ENCODE peak calls at places on chromosomes 11 and 22, in six cellular contexts. F is neural progenitor cell, X is OCI-LY7, V is HCT116, K is PC-3, O is MM.1S. N is an unnamed sample.

GRCh38 chr11:111365722-111366559 is 13.1 kb downstream of the POU2AF1 start:
- DNase-seq in X (no peak), O (no peak), K (no peak), V (no peak), F (no peak), N (no peak)

GRCh38 chr11:125335101-125335500 is 161.0 kb downstream of the FEZ1 start:
- DNase-seq in K (no peak), F (no peak), X (no peak), O (no peak), V (no peak), N (no peak)

GRCh38 chr11:1163911-1164735 is 6.4 kb downstream of the MUC5AC start:
- DNase-seq in K (no peak), V (no peak), X (no peak), O (no peak), F (no peak), N (no peak)

GRCh38 chr11:3165152-3165705 is at the start of gene OSBPL5:
- DNase-seq in K (peak), F (peak), O (peak), V (no peak), X (peak), N (peak)

GRCh38 chr11:790721-791564 is 1.1 kb upstream of the CEND1 start:
- DNase-seq in V (no peak), O (no peak), F (peak), X (no peak), K (no peak), N (peak)

GRCh38 chr11:118338637-118339061 is 3.9 kb downstream of the CD3D start:
- DNase-seq in K (no peak), O (no peak), V (no peak), X (peak), F (no peak), N (peak)

GRCh38 chr11:117559698-117560097 is 232.0 kb downstream of the CEP164 start:
- DNase-seq in O (no peak), X (no peak), V (no peak), F (no peak), K (no peak), N (peak)

GRCh38 chr11:122871302-122871701 is 11.3 kb upstream of the JHY start:
- DNase-seq in X (no peak), O (no peak), V (no peak), K (no peak), F (no peak), N (no peak)

GRCh38 chr11:124897681-124898680 is at the start of gene ROBO4:
- DNase-seq in F (no peak), V (peak), O (no peak), K (peak), X (no peak), N (no peak)

GRCh38 chr11:117335399-117335798 is 7.7 kb downstream of the CEP164 start:
- DNase-seq in V (no peak), K (no peak), X (no peak), F (no peak), O (no peak), N (no peak)

GRCh38 chr11:68470304-68470811 is 9.8 kb downstream of the PPP6R3 start:
- DNase-seq in O (no peak), K (no peak), F (no peak), X (no peak), V (no peak), N (no peak)

GRCh38 chr11:126194121-126194543 is 17.3 kb downstream of the RPUSD4 start:
- DNase-seq in K (peak), O (peak), X (peak), F (peak), V (no peak), N (peak)

GRCh38 chr11:108895579-108896480 is 231.0 kb downstream of the DDX10 start:
- DNase-seq in X (no peak), V (no peak), K (peak), F (no peak), O (no peak), N (no peak)

GRCh38 chr22:23074451-23074850 is 4.1 kb downstream of the GNAZ start:
- DNase-seq in V (no peak), X (no peak), K (no peak), F (no peak), O (no peak), N (no peak)

GRCh38 chr11:126132319-126132718 is 69.7 kb upstream of the CDON start:
- DNase-seq in F (no peak), V (peak), X (no peak), O (no peak), K (peak), N (no peak)

GRCh38 chr11:93024376-93024775 is 54.9 kb downstream of the MTNR1B start:
- DNase-seq in O (no peak), V (no peak), K (no peak), F (no peak), X (no peak), N (no peak)

GRCh38 chr22:29859976-29860766 is 22.1 kb upstream of the ASCC2 start:
- DNase-seq in F (no peak), O (no peak), K (no peak), X (no peak), V (no peak), N (no peak)

GRCh38 chr11:117171648-117172051 is 6.9 kb upstream of the SIDT2 start:
- DNase-seq in V (no peak), F (peak), K (no peak), X (no peak), O (no peak), N (no peak)

GRCh38 chr11:101945418-101945817 is 29.1 kb upstream of the ANGPTL5 start:
- DNase-seq in F (no peak), O (no peak), V (no peak), X (no peak), K (no peak), N (no peak)

GRCh38 chr11:25613899-25614298 is 718.0 kb upstream of the ANO3 start:
- DNase-seq in X (no peak), K (no peak), O (no peak), V (no peak), F (no peak), N (no peak)

GRCh38 chr22:20248461-20248959 is 19.6 kb downstream of the RTN4R start:
- DNase-seq in K (no peak), X (no peak), F (no peak), V (no peak), O (no peak), N (no peak)

GRCh38 chr11:64241175-64241429 is 207 bp downstream of the FKBP2 start:
- DNase-seq in K (no peak), F (no peak), V (no peak), O (no peak), X (no peak), N (no peak)

GRCh38 chr11:64241430-64242153 is 697 bp downstream of the FKBP2 start:
- DNase-seq in V (peak), X (peak), F (peak), K (peak), O (peak), N (peak)

GRCh38 chr11:64240467-64241174 is at the start of gene FKBP2:
- DNase-seq in F (peak), V (peak), X (peak), K (peak), O (peak), N (peak)

GRCh38 chr11:64238999-64239398 is 1.9 kb upstream of the FKBP2 start:
- DNase-seq in V (no peak), K (no peak), O (no peak), F (no peak), X (peak), N (no peak)

GRCh38 chr11:64239662-64240466 is 1.0 kb upstream of the FKBP2 start:
- DNase-seq in F (no peak), V (no peak), X (peak), K (no peak), O (no peak), N (no peak)
- H2AFZ ChIP-seq in F (no peak), V (no peak), X (no peak), K (no peak), O (no peak), N (no peak)

DNA sequence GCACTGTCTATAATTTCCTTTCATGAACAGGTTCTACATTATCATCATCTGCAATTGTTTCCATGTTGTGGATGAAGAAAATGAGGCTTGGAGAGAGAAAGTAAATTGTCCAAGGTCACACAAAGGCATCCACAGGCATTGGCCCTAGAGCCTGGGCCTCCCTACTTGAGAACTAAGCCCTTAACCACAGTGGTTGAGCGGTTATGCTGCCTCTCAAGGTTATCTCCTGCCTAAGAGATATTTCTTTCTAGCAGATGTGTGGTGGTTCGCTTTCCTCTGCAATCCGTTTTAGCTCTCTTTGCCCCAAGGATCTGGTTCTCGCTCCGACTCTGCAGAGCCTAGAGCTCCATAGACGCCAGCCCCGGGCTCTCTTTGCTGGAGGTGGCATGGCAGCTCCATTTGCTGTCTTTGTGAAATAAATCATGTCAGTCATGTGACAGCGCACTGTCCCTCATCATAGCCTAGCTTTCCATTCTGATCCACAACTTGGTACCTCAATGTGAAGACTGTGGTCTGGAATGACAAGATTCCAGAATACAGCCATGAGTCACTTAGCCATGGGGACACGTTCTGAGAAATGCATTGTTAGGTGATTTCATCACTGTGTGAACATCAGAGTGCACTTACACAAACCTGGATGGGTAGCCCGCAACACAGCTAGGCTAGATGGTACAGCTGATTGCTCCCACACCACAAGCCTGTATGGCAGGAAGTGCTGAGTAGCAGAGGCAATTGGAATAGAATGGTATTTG is 27.2 kb downstream of the RPS6KA4 start:
- DNase-seq in F (no peak), X (no peak), O (no peak), V (peak), K (peak), N (no peak)
- TF ChIP-seq EZH2phosphoT487 in F (no peak), X (no peak), O (no peak), V (no peak), K (no peak), N (no peak)

GRCh38 chr22:31139866-31140716 is at the start of gene PLA2G3:
- DNase-seq in F (peak), O (no peak), V (no peak), X (no peak), K (no peak), N (peak)
- TF ChIP-seq CTCF in F (peak), O (no peak), V (no peak), X (no peak), K (no peak), N (peak)

DNA sequence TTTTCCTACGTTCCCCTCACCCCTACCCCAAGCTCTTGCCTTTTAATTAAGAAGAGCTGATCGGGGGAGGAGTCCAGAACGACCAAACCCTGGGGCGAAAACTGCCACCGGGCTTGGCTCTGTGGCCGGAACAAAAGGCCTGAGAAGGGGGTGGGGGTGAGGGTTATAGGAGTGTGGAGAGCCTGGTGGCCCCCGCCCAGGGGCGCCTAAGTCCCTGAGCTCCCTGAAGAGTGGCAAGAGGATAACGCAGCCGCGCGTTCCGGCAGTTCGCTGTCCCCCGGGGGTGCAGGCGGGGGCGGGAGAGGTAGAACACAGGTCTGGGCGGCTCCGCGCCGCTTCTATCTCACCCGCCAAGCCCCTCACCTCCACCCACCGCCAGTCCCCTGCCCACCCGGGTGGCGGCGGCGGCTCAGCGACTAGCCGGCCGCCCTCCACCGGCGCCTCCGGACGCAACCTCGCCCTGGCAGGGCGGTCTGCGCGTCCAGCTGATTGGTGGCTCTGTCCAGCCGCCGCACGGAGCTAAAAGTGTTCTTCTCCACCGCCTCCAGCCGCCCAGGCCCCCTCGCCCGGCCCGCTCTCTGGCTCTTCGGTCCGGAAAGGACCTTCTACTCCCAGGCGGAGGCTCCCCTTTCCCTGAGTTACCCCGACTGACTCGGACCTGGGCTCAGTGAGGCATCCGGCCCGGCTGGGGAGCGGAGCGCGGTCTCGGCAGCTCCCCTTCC is 18.8 kb upstream of the BDNF start:
- DNase-seq in O (no peak), K (peak), X (no peak), F (peak), V (no peak), N (peak)
- H2AFZ ChIP-seq in O (no peak), K (peak), X (no peak), F (peak), V (peak), N (peak)

DNA sequence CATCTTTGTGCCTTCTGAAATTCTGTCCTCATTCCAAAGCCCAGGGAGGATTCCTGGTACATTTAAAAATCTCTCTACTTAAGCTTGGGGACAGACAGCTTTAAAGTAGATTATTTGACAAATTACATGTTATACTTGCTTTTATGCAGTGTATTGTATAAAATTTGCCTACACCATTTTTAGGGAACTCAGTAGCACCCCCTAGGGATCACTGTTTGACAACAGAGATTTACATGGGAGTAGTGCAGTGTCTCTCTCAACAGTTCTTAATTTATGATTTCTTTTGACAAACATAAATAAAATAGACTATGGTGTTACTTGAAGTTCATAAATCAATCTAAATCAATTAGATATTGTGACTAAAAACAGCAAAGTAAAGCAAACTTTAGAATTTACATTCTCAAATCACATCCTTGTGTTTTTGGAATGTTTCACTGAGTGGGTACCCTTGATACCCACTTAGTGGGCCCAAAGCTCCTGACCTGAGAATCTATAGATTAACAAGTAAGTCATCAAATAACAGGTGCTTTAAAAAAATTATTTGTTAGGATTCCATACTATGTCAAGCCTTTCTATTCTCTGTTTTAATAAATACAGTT is 428.8 kb downstream of the DYNC2H1 start:
- DNase-seq in K (peak), F (peak), V (peak), X (no peak), O (no peak), N (peak)
- TF ChIP-seq EZH2phosphoT487 in K (no peak), F (no peak), V (no peak), X (no peak), O (no peak), N (no peak)

GRCh38 chr11:57320067-57320718 is 4.6 kb downstream of the TNKS1BP1 start:
- DNase-seq in F (no peak), X (no peak), K (no peak), V (no peak), O (no peak), N (no peak)
- TF ChIP-seq CTCF in F (no peak), X (no peak), K (no peak), V (no peak), O (no peak), N (no peak)

DNA sequence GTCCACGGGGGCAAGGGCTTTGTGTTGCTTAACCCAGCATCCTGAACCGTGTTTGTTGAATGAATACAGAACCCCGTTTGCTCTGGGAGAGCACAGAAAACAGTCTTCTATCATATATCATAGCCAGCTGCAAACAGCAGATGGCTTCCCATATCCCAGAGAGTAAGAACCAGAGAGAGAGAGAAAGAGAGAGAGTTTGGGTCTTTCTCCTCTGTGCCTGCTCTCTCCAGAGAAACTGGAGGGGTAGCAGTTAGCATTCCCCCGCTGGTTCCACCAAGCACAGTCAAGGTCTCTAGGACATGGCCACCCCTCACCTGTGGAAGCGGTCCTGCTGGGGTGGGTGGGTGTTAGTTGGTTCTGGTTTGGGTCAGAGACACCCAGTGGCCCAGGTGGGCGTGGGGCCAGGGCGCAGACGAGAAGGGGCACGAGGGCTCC is 487 bp upstream of the TIMP3 start:
- DNase-seq in K (no peak), F (no peak), V (no peak), O (no peak), X (no peak), N (no peak)
- H2AFZ ChIP-seq in K (no peak), F (peak), V (no peak), O (no peak), X (no peak), N (no peak)

DNA sequence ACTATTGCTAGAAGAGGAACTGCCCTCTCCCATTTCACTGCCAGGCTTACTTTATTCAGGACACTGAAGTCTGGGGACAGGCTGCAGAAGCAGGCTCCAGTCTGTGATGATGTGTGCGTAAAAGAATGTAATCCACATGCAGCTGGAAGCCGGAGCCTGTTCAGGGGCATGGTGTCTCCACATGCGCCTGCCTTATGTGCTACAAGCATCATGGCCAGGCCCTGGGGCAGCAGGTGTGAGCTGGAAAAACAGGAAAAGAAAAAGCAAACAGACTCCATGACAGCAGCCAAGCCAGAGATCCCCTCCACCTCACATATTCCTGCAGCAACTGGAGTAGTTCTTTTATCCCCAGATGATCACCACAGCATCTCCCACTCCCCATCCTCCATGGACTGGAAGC is 33.4 kb downstream of the ARFGAP2 start:
- DNase-seq in X (no peak), V (no peak), F (no peak), K (peak), O (no peak), N (no peak)
- TF ChIP-seq EZH2phosphoT487 in X (no peak), V (no peak), F (no peak), K (no peak), O (no peak), N (no peak)

N was measured in GM23338.